ENCODE peak calls at places on chromosomes 16 and 17, in six cellular contexts. A, B, E, Y, H and T are unnamed samples.
A peak's percentile ranks its signal among the peaks of the same experiment; 100 is the strongest.

GRCh38 chr17:78324391-78325075 is 35.3 kb downstream of the SOCS3 start:
- DNase-seq in B (peak; percentile 92), Y (no peak), A (peak; percentile 73), E (no peak), H (peak; percentile 40), T (peak; percentile 92)

GRCh38 chr17:59423137-59423703 is 91.8 kb downstream of the YPEL2 start:
- DNase-seq in B (peak; percentile 83), Y (no peak), E (no peak), A (peak; percentile 76), H (no peak), T (peak; percentile 69)

GRCh38 chr17:47172698-47173565 is 16.2 kb downstream of the CDC27 start:
- DNase-seq in H (no peak), Y (no peak), E (no peak), B (no peak), A (no peak), T (no peak)

GRCh38 chr16:84897911-84898377 is 78.2 kb downstream of the CRISPLD2 start:
- DNase-seq in Y (no peak), H (no peak), E (no peak), B (no peak), A (no peak), T (no peak)

GRCh38 chr16:46629331-46629843 is 8.2 kb upstream of the SHCBP1 start:
- DNase-seq in E (no peak), A (peak; percentile 67), H (no peak), B (no peak), Y (no peak), T (no peak)

GRCh38 chr17:42918902-42919521 is 18.4 kb downstream of the G6PC1 start:
- DNase-seq in A (no peak), Y (no peak), H (peak; percentile 78), E (no peak), B (no peak), T (no peak)

GRCh38 chr16:10040136-10041080 is 141.8 kb downstream of the GRIN2A start:
- DNase-seq in H (no peak), Y (no peak), B (no peak), E (no peak), A (no peak), T (no peak)

GRCh38 chr17:63918305-63918704 is 334 bp downstream of the GH1 start:
- DNase-seq in Y (no peak), H (no peak), A (no peak), E (no peak), B (no peak), T (no peak)

GRCh38 chr16:2339521-2340484 is 725 bp downstream of the ABCA3 start:
- DNase-seq in H (peak; percentile 65), E (peak; percentile 61), A (peak; percentile 51), Y (no peak), B (peak; percentile 73), T (peak; percentile 31)

GRCh38 chr17:75909051-75909811 is 4.5 kb upstream of the MRPL38 start:
- DNase-seq in Y (no peak), B (no peak), H (peak; percentile 78), A (no peak), E (no peak), T (no peak)

GRCh38 chr16:86635181-86635580 is 56.8 kb downstream of the FOXL1 start:
- DNase-seq in Y (peak; percentile 43), H (no peak), E (no peak), B (no peak), A (no peak), T (no peak)

GRCh38 chr16:61098505-61098904 is 937.7 kb downstream of the CDH8 start:
- DNase-seq in B (no peak), E (no peak), Y (no peak), H (no peak), A (no peak), T (no peak)

GRCh38 chr17:78899361-78900260 is 3.4 kb downstream of the CEP295NL start:
- DNase-seq in A (no peak), H (no peak), E (no peak), Y (no peak), B (no peak), T (no peak)

GRCh38 chr16:88911148-88911945 is 44.9 kb upstream of the PABPN1L start:
- DNase-seq in A (no peak), B (no peak), H (peak; percentile 69), E (peak; percentile 47), Y (no peak), T (no peak)

GRCh38 chr16:74865922-74866598 is 91.4 kb upstream of the FA2H start:
- DNase-seq in Y (no peak), B (no peak), H (no peak), E (no peak), A (no peak), T (no peak)

GRCh38 chr17:59725691-59726090 is 18.2 kb downstream of the VMP1 start:
- DNase-seq in A (no peak), H (no peak), E (no peak), Y (no peak), B (no peak), T (no peak)